ENCODE peak calls at places on chromosomes 7 and 10, in ten cellular contexts. One of them, this sample, is unnamed.

GRCh38 chr10:43880160-43880559 is 231.5 kb upstream of the ZNF32 start:
- DNase-seq in type B pancreatic cell: no peak
- DNase-seq in fibroblast of lung: no peak
- DNase-seq in prostate gland: no peak
- DNase-seq in foreskin fibroblast: no peak
- DNase-seq in endodermal cell: no peak
- DNase-seq in tibial artery: no peak
- DNase-seq in heart right ventricle: no peak
- DNase-seq in astrocyte of the spinal cord: no peak
- DNase-seq in HepG2: no peak
- DNase-seq in this sample: no peak

GRCh38 chr10:85642421-85643170 is 724.0 kb downstream of the GRID1 start:
- DNase-seq in type B pancreatic cell: no peak
- DNase-seq in heart right ventricle: no peak
- DNase-seq in tibial artery: no peak
- DNase-seq in HepG2: peak
- DNase-seq in fibroblast of lung: no peak
- DNase-seq in astrocyte of the spinal cord: peak
- DNase-seq in prostate gland: peak
- DNase-seq in endodermal cell: peak
- DNase-seq in foreskin fibroblast: no peak
- DNase-seq in this sample: peak

GRCh38 chr7:55400191-55400590 is 35.1 kb downstream of the LANCL2 start:
- DNase-seq in astrocyte of the spinal cord: no peak
- DNase-seq in heart right ventricle: no peak
- DNase-seq in endodermal cell: no peak
- DNase-seq in type B pancreatic cell: no peak
- DNase-seq in HepG2: no peak
- DNase-seq in foreskin fibroblast: peak
- DNase-seq in fibroblast of lung: peak
- DNase-seq in prostate gland: no peak
- DNase-seq in tibial artery: no peak
- DNase-seq in this sample: peak

GRCh38 chr10:62498271-62498670 is 124.1 kb downstream of the ZNF365 start:
- DNase-seq in astrocyte of the spinal cord: no peak
- DNase-seq in heart right ventricle: no peak
- DNase-seq in endodermal cell: no peak
- DNase-seq in prostate gland: no peak
- DNase-seq in tibial artery: no peak
- DNase-seq in type B pancreatic cell: no peak
- DNase-seq in fibroblast of lung: no peak
- DNase-seq in foreskin fibroblast: no peak
- DNase-seq in HepG2: no peak
- DNase-seq in this sample: no peak

GRCh38 chr10:96568402-96568801 is 18.4 kb downstream of the TM9SF3 start:
- DNase-seq in prostate gland: no peak
- DNase-seq in fibroblast of lung: no peak
- DNase-seq in heart right ventricle: no peak
- DNase-seq in tibial artery: no peak
- DNase-seq in HepG2: no peak
- DNase-seq in endodermal cell: no peak
- DNase-seq in astrocyte of the spinal cord: no peak
- DNase-seq in foreskin fibroblast: no peak
- DNase-seq in type B pancreatic cell: no peak
- DNase-seq in this sample: no peak

GRCh38 chr10:128064615-128065580 is 61.3 kb downstream of the MKI67 start:
- DNase-seq in type B pancreatic cell: no peak
- DNase-seq in endodermal cell: no peak
- DNase-seq in astrocyte of the spinal cord: peak
- DNase-seq in HepG2: no peak
- DNase-seq in foreskin fibroblast: peak
- DNase-seq in prostate gland: no peak
- DNase-seq in tibial artery: peak
- DNase-seq in heart right ventricle: peak
- DNase-seq in fibroblast of lung: peak
- DNase-seq in this sample: peak

GRCh38 chr7:151761256-151761655 is 115.7 kb downstream of the PRKAG2 start:
- DNase-seq in fibroblast of lung: no peak
- DNase-seq in heart right ventricle: no peak
- DNase-seq in endodermal cell: peak
- DNase-seq in astrocyte of the spinal cord: no peak
- DNase-seq in tibial artery: no peak
- DNase-seq in HepG2: no peak
- DNase-seq in foreskin fibroblast: no peak
- DNase-seq in type B pancreatic cell: no peak
- DNase-seq in prostate gland: no peak
- DNase-seq in this sample: no peak

GRCh38 chr10:72194949-72195348 is 20.9 kb upstream of the ANAPC16 start:
- DNase-seq in fibroblast of lung: no peak
- DNase-seq in prostate gland: no peak
- DNase-seq in tibial artery: no peak
- DNase-seq in heart right ventricle: no peak
- DNase-seq in HepG2: no peak
- DNase-seq in foreskin fibroblast: no peak
- DNase-seq in endodermal cell: no peak
- DNase-seq in type B pancreatic cell: no peak
- DNase-seq in astrocyte of the spinal cord: no peak
- DNase-seq in this sample: no peak

GRCh38 chr7:47866120-47866519 is 82.1 kb downstream of the PKD1L1 start:
- DNase-seq in type B pancreatic cell: no peak
- DNase-seq in prostate gland: no peak
- DNase-seq in tibial artery: no peak
- DNase-seq in HepG2: no peak
- DNase-seq in fibroblast of lung: no peak
- DNase-seq in foreskin fibroblast: no peak
- DNase-seq in astrocyte of the spinal cord: no peak
- DNase-seq in heart right ventricle: no peak
- DNase-seq in endodermal cell: no peak
- DNase-seq in this sample: peak

GRCh38 chr10:102599565-102600327 is 44.5 kb upstream of the TRIM8 start:
- DNase-seq in tibial artery: no peak
- DNase-seq in astrocyte of the spinal cord: no peak
- DNase-seq in prostate gland: no peak
- DNase-seq in foreskin fibroblast: peak
- DNase-seq in type B pancreatic cell: no peak
- DNase-seq in fibroblast of lung: no peak
- DNase-seq in HepG2: peak
- DNase-seq in heart right ventricle: peak
- DNase-seq in endodermal cell: peak
- DNase-seq in this sample: no peak

GRCh38 chr7:141202540-141202939 is 128.7 kb downstream of the TMEM178B start:
- DNase-seq in endodermal cell: no peak
- DNase-seq in foreskin fibroblast: no peak
- DNase-seq in prostate gland: no peak
- DNase-seq in type B pancreatic cell: no peak
- DNase-seq in heart right ventricle: no peak
- DNase-seq in fibroblast of lung: no peak
- DNase-seq in astrocyte of the spinal cord: no peak
- DNase-seq in tibial artery: no peak
- DNase-seq in HepG2: no peak
- DNase-seq in this sample: no peak

GRCh38 chr10:76491216-76491615 is 1059.8 kb downstream of the LRMDA start:
- DNase-seq in type B pancreatic cell: no peak
- DNase-seq in prostate gland: no peak
- DNase-seq in foreskin fibroblast: no peak
- DNase-seq in tibial artery: no peak
- DNase-seq in astrocyte of the spinal cord: peak
- DNase-seq in fibroblast of lung: peak
- DNase-seq in HepG2: no peak
- DNase-seq in endodermal cell: no peak
- DNase-seq in heart right ventricle: no peak
- DNase-seq in this sample: no peak

GRCh38 chr10:44994752-44995530 is 5.8 kb upstream of the ZNF22 start:
- DNase-seq in endodermal cell: no peak
- DNase-seq in astrocyte of the spinal cord: no peak
- DNase-seq in foreskin fibroblast: no peak
- DNase-seq in HepG2: no peak
- DNase-seq in prostate gland: no peak
- DNase-seq in heart right ventricle: peak
- DNase-seq in tibial artery: peak
- DNase-seq in fibroblast of lung: no peak
- DNase-seq in type B pancreatic cell: no peak
- DNase-seq in this sample: no peak

GRCh38 chr10:44993226-44993921 is 7.3 kb upstream of the ZNF22 start:
- DNase-seq in astrocyte of the spinal cord: no peak
- DNase-seq in fibroblast of lung: no peak
- DNase-seq in HepG2: no peak
- DNase-seq in heart right ventricle: peak
- DNase-seq in prostate gland: no peak
- DNase-seq in endodermal cell: peak
- DNase-seq in type B pancreatic cell: no peak
- DNase-seq in tibial artery: peak
- DNase-seq in foreskin fibroblast: no peak
- DNase-seq in this sample: no peak

GRCh38 chr10:44992732-44993225 is 7.9 kb upstream of the ZNF22 start:
- DNase-seq in type B pancreatic cell: no peak
- DNase-seq in heart right ventricle: no peak
- DNase-seq in tibial artery: no peak
- DNase-seq in astrocyte of the spinal cord: no peak
- DNase-seq in prostate gland: no peak
- DNase-seq in foreskin fibroblast: no peak
- DNase-seq in fibroblast of lung: no peak
- DNase-seq in endodermal cell: no peak
- DNase-seq in HepG2: no peak
- DNase-seq in this sample: no peak

GRCh38 chr10:44995581-44995913 is 5.2 kb upstream of the ZNF22 start:
- DNase-seq in prostate gland: no peak
- DNase-seq in heart right ventricle: no peak
- DNase-seq in astrocyte of the spinal cord: no peak
- DNase-seq in endodermal cell: no peak
- DNase-seq in HepG2: no peak
- DNase-seq in type B pancreatic cell: no peak
- DNase-seq in foreskin fibroblast: no peak
- DNase-seq in tibial artery: no peak
- DNase-seq in fibroblast of lung: no peak
- DNase-seq in this sample: no peak

DNA sequence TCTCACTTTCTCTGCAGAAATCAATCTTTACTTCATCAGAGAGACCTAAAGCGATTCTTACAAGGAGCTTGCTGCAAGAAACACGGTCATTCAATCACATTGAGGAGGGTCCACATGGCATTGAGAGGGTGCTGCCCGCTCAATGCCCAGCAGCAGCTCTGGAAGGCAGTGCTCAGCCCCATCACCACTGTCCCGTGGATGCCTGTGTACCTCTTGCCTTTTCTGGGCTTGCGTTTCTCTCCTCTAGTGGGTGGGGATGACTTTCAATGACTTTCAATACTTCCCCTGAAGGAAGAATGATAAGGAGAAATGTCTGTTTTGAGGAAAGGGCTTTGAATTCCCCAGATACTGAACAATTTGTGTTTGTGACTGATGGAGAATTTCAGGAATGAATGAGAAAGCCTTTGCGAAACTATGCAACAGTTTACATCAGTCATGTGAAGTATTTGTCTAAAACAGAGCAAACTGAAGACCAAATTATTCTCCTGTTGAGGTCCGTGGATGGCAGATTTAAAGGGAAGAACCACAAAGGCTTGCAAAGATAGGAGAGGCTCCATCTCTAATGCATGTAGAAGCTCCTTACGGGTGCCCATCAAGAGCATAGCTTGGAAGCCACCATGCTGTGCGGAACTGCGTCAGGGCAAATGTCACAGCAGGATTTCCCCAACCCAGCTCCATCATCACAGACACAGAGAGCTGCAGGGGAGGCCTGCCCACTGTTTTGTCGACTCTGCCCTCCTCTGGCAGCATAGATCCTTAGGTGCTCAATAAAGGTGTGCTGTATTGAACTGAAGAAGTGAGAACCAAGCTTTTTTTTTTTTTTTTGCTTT is 6.6 kb upstream of the ZNF22 start:
- DNase-seq in prostate gland: no peak
- DNase-seq in tibial artery: no peak
- DNase-seq in endodermal cell: peak
- DNase-seq in astrocyte of the spinal cord: peak
- DNase-seq in foreskin fibroblast: peak
- DNase-seq in HepG2: peak
- DNase-seq in heart right ventricle: no peak
- DNase-seq in type B pancreatic cell: no peak
- DNase-seq in fibroblast of lung: peak
- DNase-seq in this sample: no peak
- TF ChIP-seq CTCF in prostate gland: no peak
- TF ChIP-seq CTCF in tibial artery: no peak
- TF ChIP-seq CTCF in endodermal cell: no peak
- TF ChIP-seq CTCF in astrocyte of the spinal cord: no peak
- TF ChIP-seq CTCF in foreskin fibroblast: no peak
- TF ChIP-seq CTCF in HepG2: peak
- TF ChIP-seq CTCF in heart right ventricle: no peak
- TF ChIP-seq CTCF in type B pancreatic cell: no peak
- TF ChIP-seq CTCF in fibroblast of lung: no peak
- TF ChIP-seq CTCF in this sample: no peak

GRCh38 chr7:82164813-82165212 is 278.8 kb downstream of the CACNA2D1 start:
- DNase-seq in tibial artery: no peak
- DNase-seq in fibroblast of lung: peak
- DNase-seq in astrocyte of the spinal cord: peak
- DNase-seq in prostate gland: no peak
- DNase-seq in heart right ventricle: no peak
- DNase-seq in foreskin fibroblast: peak
- DNase-seq in HepG2: no peak
- DNase-seq in endodermal cell: no peak
- DNase-seq in type B pancreatic cell: no peak
- DNase-seq in this sample: peak
- TF ChIP-seq CTCF in tibial artery: peak
- TF ChIP-seq CTCF in fibroblast of lung: peak
- TF ChIP-seq CTCF in astrocyte of the spinal cord: peak
- TF ChIP-seq CTCF in prostate gland: no peak
- TF ChIP-seq CTCF in heart right ventricle: peak
- TF ChIP-seq CTCF in foreskin fibroblast: peak
- TF ChIP-seq CTCF in HepG2: no peak
- TF ChIP-seq CTCF in endodermal cell: peak
- TF ChIP-seq CTCF in type B pancreatic cell: no peak
- TF ChIP-seq CTCF in this sample: peak

GRCh38 chr10:55500931-55501559 is 700.0 kb upstream of the PCDH15 start:
- DNase-seq in HepG2: peak
- DNase-seq in endodermal cell: peak
- DNase-seq in type B pancreatic cell: no peak
- DNase-seq in heart right ventricle: no peak
- DNase-seq in astrocyte of the spinal cord: peak
- DNase-seq in foreskin fibroblast: peak
- DNase-seq in fibroblast of lung: peak
- DNase-seq in prostate gland: no peak
- DNase-seq in tibial artery: no peak
- DNase-seq in this sample: no peak
- TF ChIP-seq CTCF in HepG2: peak
- TF ChIP-seq CTCF in endodermal cell: peak
- TF ChIP-seq CTCF in type B pancreatic cell: peak
- TF ChIP-seq CTCF in heart right ventricle: peak
- TF ChIP-seq CTCF in astrocyte of the spinal cord: peak
- TF ChIP-seq CTCF in foreskin fibroblast: peak
- TF ChIP-seq CTCF in fibroblast of lung: peak
- TF ChIP-seq CTCF in prostate gland: no peak
- TF ChIP-seq CTCF in tibial artery: peak
- TF ChIP-seq CTCF in this sample: no peak

DNA sequence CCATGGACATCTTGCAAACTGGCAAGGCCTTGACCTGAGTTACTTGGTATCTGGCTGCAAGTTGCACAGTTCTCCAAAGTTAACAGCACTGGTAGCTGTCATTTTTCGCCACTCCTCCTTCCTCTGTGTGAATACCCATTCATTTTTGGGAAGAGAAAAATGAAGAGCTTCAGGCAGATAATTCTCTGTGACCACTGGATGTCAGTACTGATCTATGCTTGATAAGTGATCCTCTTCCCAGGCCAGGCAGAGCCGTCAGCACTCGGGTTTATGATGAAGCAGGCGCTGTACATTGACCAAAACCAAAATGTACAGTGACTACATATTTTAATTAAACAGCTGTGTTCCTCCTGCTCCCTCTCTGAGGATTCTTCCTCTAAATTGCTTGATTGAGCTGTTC is 55.9 kb upstream of the PDZD8 start:
- DNase-seq in fibroblast of lung: no peak
- DNase-seq in foreskin fibroblast: peak
- DNase-seq in tibial artery: no peak
- DNase-seq in heart right ventricle: no peak
- DNase-seq in HepG2: no peak
- DNase-seq in astrocyte of the spinal cord: no peak
- DNase-seq in endodermal cell: no peak
- DNase-seq in type B pancreatic cell: no peak
- DNase-seq in prostate gland: no peak
- DNase-seq in this sample: peak
- TF ChIP-seq CTCF in fibroblast of lung: no peak
- TF ChIP-seq CTCF in foreskin fibroblast: peak
- TF ChIP-seq CTCF in tibial artery: no peak
- TF ChIP-seq CTCF in heart right ventricle: no peak
- TF ChIP-seq CTCF in HepG2: peak
- TF ChIP-seq CTCF in astrocyte of the spinal cord: no peak
- TF ChIP-seq CTCF in endodermal cell: peak
- TF ChIP-seq CTCF in type B pancreatic cell: peak
- TF ChIP-seq CTCF in prostate gland: no peak
- TF ChIP-seq CTCF in this sample: peak

This sample was measured in HFFc6.